ENCODE peak calls at places on chromosome X, in ten cellular contexts. M is neural crest cell, Y is B cell, D is IMR-90, Z is MCF 10A, F is brain microvascular endothelial cell, W is body of pancreas, N is uterus, U is lower leg skin, K is right lobe of liver. C is an unnamed sample.

GRCh38 chrX:132618810-132619209 is 130.0 kb upstream of the MBNL3 start:
- DNase-seq in M (no peak), Y (no peak), D (no peak), Z (no peak), F (no peak), W (no peak), N (no peak), U (no peak), K (no peak), C (no peak)

GRCh38 chrX:134909258-134909657 is 81.5 kb upstream of the SMIM10 start:
- DNase-seq in M (no peak), Y (no peak), D (no peak), Z (no peak), F (no peak), W (no peak), N (no peak), U (no peak), K (no peak), C (no peak)

GRCh38 chrX:2588049-2588448 is 87.3 kb upstream of the DHRSX start:
- DNase-seq in M (no peak), Y (no peak), D (no peak), Z (no peak), F (no peak), W (no peak), N (no peak), U (no peak), K (no peak), C (no peak)

GRCh38 chrX:133414399-133415275 is 652 bp downstream of the GPC4 start:
- DNase-seq in M (peak), Y (no peak), D (no peak), Z (peak), F (no peak), W (peak), N (peak), U (no peak), K (no peak), C (no peak)

GRCh38 chrX:20442597-20442996 is 175.9 kb upstream of the RPS6KA3 start:
- DNase-seq in M (peak), Y (peak), D (peak), Z (peak), F (peak), W (peak), N (peak), U (peak), K (peak), C (peak)

GRCh38 chrX:49155243-49155899 is 7.2 kb upstream of the MAGIX start:
- DNase-seq in M (peak), Y (no peak), D (peak), Z (peak), F (peak), W (peak), N (peak), U (peak), K (peak), C (peak)

GRCh38 chrX:153905481-153906095 is 1.1 kb downstream of the AVPR2 start:
- DNase-seq in M (no peak), Y (no peak), D (no peak), Z (no peak), F (no peak), W (no peak), N (no peak), U (no peak), K (no peak), C (no peak)

GRCh38 chrX:14027511-14028019 is 2.1 kb downstream of the GEMIN8 start:
- DNase-seq in M (no peak), Y (no peak), D (peak), Z (peak), F (peak), W (no peak), N (no peak), U (no peak), K (no peak), C (no peak)

GRCh38 chrX:149799095-149799721 is 17.5 kb downstream of the MAGEA9 start:
- DNase-seq in M (no peak), Y (no peak), D (no peak), Z (no peak), F (no peak), W (no peak), N (no peak), U (no peak), K (no peak), C (no peak)

GRCh38 chrX:132127748-132128147 is at the start of gene FRMD7:
- DNase-seq in M (no peak), Y (no peak), D (no peak), Z (no peak), F (peak), W (peak), N (peak), U (no peak), K (no peak), C (no peak)

GRCh38 chrX:50812995-50813842 is 775 bp downstream of the SHROOM4 start:
- DNase-seq in M (peak), Y (no peak), D (peak), Z (peak), F (peak), W (peak), N (peak), U (peak), K (peak), C (no peak)

GRCh38 chrX:15664487-15665444 is at the start of gene CLTRN:
- DNase-seq in M (no peak), Y (no peak), D (no peak), Z (no peak), F (no peak), W (no peak), N (no peak), U (no peak), K (no peak), C (no peak)

GRCh38 chrX:29666361-29666760 is 549.0 kb upstream of the MAGEB2 start:
- DNase-seq in M (no peak), Y (no peak), D (peak), Z (no peak), F (no peak), W (no peak), N (no peak), U (no peak), K (no peak), C (no peak)

GRCh38 chrX:130658310-130658709 is 244.7 kb downstream of the ENOX2 start:
- DNase-seq in M (no peak), Y (no peak), D (no peak), Z (no peak), F (no peak), W (no peak), N (no peak), U (no peak), K (no peak), C (no peak)

GRCh38 chrX:127030011-127030738 is 210.6 kb downstream of the PRR32 start:
- DNase-seq in M (no peak), Y (no peak), D (no peak), Z (no peak), F (no peak), W (no peak), N (peak), U (peak), K (no peak), C (no peak)

GRCh38 chrX:352181-352580 is 33.6 kb upstream of the GTPBP6 start:
- DNase-seq in M (no peak), Y (no peak), D (no peak), Z (no peak), F (no peak), W (no peak), N (no peak), U (no peak), K (peak), C (no peak)

GRCh38 chrX:97039363-97040029 is 155.8 kb downstream of the RPA4 start:
- DNase-seq in M (no peak), Y (no peak), D (peak), Z (peak), F (peak), W (peak), N (peak), U (peak), K (no peak), C (no peak)

GRCh38 chrX:13051529-13052172 is 7.2 kb upstream of the FAM9C start:
- DNase-seq in M (no peak), Y (no peak), D (no peak), Z (peak), F (no peak), W (no peak), N (no peak), U (no peak), K (no peak), C (no peak)

GRCh38 chrX:31320740-31321139 is 248.9 kb upstream of the FTHL17 start:
- DNase-seq in M (no peak), Y (no peak), D (no peak), Z (no peak), F (no peak), W (no peak), N (no peak), U (no peak), K (no peak), C (no peak)

GRCh38 chrX:149638860-149639259 is 7.3 kb upstream of the TMEM185A start:
- DNase-seq in M (no peak), Y (no peak), D (peak), Z (no peak), F (no peak), W (no peak), N (no peak), U (no peak), K (no peak), C (no peak)

GRCh38 chrX:77422886-77423648 is 24.1 kb upstream of the FGF16 start:
- DNase-seq in M (no peak), Y (no peak), D (no peak), Z (no peak), F (no peak), W (no peak), N (no peak), U (no peak), K (no peak), C (no peak)

GRCh38 chrX:132748909-132749308 is 209.5 kb downstream of the HS6ST2 start:
- DNase-seq in M (no peak), Y (no peak), D (no peak), Z (no peak), F (no peak), W (no peak), N (no peak), U (no peak), K (no peak), C (no peak)

GRCh38 chrX:102651968-102652744 is 873 bp downstream of the GPRASP1 start:
- DNase-seq in M (peak), Y (peak), D (peak), Z (no peak), F (peak), W (peak), N (peak), U (no peak), K (no peak), C (peak)

GRCh38 chrX:9369802-9370291 is 95.0 kb upstream of the TBL1X start:
- DNase-seq in M (no peak), Y (no peak), D (no peak), Z (no peak), F (no peak), W (no peak), N (no peak), U (no peak), K (no peak), C (peak)

GRCh38 chrX:39821011-39821708 is 276.6 kb downstream of the BCOR start:
- DNase-seq in M (peak), Y (no peak), D (peak), Z (no peak), F (no peak), W (peak), N (no peak), U (no peak), K (no peak), C (peak)

GRCh38 chrX:68826113-68826980 is 2.5 kb upstream of the EFNB1 start:
- DNase-seq in M (no peak), Y (no peak), D (no peak), Z (no peak), F (no peak), W (no peak), N (no peak), U (no peak), K (no peak), C (no peak)

GRCh38 chrX:73262991-73263390 is 48.3 kb upstream of the NAP1L2 start:
- DNase-seq in M (no peak), Y (no peak), D (no peak), Z (peak), F (no peak), W (no peak), N (no peak), U (no peak), K (no peak), C (no peak)

DNA sequence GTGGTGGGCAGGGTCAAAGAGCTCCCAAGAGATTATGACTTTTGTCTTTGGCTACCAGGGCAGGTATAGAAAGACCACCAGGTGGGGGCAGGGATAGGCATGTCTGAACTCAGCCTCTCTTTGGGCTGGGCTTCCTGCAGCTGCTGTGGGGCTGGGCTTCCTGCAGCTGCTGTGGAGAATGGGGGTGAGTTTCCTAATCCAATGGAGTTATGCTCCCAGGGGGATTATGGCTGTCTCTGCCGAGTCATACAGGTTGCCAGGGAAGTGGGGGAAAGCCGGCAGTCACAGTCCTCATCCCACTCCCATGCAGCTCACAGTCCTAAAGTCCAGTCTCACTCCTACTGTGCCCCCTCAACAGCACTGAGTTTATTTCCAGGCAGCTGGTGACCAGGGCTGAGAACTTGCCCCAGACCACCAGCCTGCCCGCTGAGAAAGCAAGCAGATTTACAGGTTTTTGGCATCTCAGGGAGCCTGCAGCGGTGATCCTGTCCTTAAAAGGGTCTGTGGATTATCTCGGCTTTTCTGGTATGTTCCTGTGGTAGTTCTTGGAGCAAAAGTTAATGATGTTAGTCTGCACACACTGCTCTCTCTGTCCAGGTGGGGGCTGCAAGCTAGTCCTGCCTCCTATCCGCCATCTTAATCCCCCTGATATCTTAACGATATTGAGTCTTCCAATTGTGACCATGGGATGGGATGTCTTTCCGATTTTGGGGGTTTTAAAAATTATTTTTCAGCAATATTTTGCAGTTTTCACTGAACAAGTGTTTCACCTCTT is 133.4 kb downstream of the RTL9 start:
- DNase-seq in M (no peak), Y (no peak), D (no peak), Z (no peak), F (no peak), W (no peak), N (no peak), U (no peak), K (no peak), C (no peak)
- TF ChIP-seq CTCF in M (no peak), Y (no peak), D (no peak), Z (no peak), F (no peak), W (no peak), N (no peak), U (no peak), K (no peak), C (no peak)

DNA sequence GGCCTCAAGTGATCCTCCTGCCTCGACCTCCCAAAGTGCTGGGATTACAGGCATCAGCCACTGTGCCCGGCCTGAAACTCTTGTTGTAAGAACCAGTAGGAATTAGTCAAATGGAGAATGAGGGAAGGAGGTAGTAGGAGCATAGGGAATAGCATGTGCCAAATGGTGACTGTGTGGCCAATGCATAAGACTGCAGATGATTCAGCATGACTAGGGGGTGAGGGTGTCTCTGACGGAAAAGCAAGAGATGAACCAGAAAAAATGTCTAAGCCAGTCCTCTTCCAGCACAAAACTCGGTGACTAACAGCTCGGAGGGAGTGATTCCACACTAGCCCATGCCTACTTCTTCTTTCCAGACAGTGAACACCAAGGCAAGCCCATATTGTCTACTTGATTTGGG is 58.2 kb upstream of the DUSP21 start:
- DNase-seq in M (no peak), Y (no peak), D (peak), Z (peak), F (peak), W (no peak), N (no peak), U (no peak), K (no peak), C (no peak)
- TF ChIP-seq CTCF in M (no peak), Y (no peak), D (no peak), Z (no peak), F (no peak), W (no peak), N (no peak), U (no peak), K (no peak), C (no peak)

GRCh38 chrX:93875621-93876282 is 201.7 kb downstream of the FAM133A start:
- DNase-seq in M (no peak), Y (no peak), D (no peak), Z (peak), F (no peak), W (peak), N (no peak), U (no peak), K (no peak), C (no peak)

DNA sequence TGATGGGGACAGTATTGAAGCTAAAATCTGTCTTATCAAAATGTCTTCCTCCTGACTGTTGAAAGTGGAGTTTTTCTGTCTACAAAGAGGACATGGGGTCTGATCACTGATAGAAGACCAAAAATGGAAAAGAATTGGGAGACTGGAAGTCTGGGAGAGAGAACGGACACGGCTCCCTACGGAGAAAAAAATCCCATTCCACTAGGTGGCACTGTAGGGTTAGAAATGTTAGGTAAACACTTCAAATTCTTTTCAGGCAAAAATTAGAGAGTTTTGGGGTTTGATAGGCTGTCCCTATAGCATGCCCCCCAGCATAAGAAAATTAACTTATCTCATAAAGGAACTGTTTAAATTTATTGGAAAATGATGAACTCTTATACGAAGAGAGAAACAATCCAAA is 200.5 kb downstream of the FAM133A start:
- DNase-seq in M (peak), Y (no peak), D (no peak), Z (peak), F (no peak), W (peak), N (no peak), U (no peak), K (no peak), C (no peak)
- TF ChIP-seq CTCF in M (peak), Y (no peak), D (peak), Z (peak), F (peak), W (peak), N (no peak), U (no peak), K (peak), C (peak)

GRCh38 chrX:65300104-65300809 is 234.3 kb downstream of the LAS1L start:
- DNase-seq in M (no peak), Y (no peak), D (no peak), Z (no peak), F (no peak), W (no peak), N (no peak), U (no peak), K (no peak), C (no peak)
- TF ChIP-seq CTCF in M (no peak), Y (no peak), D (no peak), Z (no peak), F (no peak), W (no peak), N (no peak), U (no peak), K (no peak), C (no peak)

GRCh38 chrX:44183329-44183728 is 160.1 kb downstream of the EFHC2 start:
- DNase-seq in M (no peak), Y (no peak), D (no peak), Z (no peak), F (no peak), W (no peak), N (no peak), U (no peak), K (no peak), C (no peak)
- TF ChIP-seq CTCF in M (no peak), Y (no peak), D (no peak), Z (no peak), F (no peak), W (no peak), N (no peak), U (no peak), K (no peak), C (no peak)

DNA sequence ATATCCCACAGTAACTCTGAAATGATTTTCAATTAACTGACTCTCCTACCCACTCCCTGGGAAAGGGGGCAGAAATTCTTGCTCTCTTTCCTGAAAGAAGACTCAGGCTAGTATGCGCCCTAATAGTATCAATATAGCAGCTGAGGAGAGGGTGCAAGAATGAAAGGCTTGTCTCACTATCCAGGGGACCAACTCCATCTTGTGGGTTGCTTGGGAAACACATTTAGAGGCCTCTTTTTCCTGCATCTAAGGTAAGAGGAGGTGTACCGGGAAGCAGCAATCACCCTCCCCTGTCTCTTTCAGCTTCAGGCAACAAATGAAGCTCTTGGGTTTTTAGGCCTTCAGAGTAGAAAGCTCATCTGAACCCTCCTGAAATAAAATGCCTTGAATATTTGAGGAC is 11.3 kb downstream of the TMEM255A start:
- DNase-seq in M (no peak), Y (no peak), D (no peak), Z (peak), F (no peak), W (no peak), N (no peak), U (no peak), K (no peak), C (no peak)
- TF ChIP-seq CTCF in M (no peak), Y (no peak), D (no peak), Z (no peak), F (peak), W (no peak), N (no peak), U (no peak), K (peak), C (no peak)

DNA sequence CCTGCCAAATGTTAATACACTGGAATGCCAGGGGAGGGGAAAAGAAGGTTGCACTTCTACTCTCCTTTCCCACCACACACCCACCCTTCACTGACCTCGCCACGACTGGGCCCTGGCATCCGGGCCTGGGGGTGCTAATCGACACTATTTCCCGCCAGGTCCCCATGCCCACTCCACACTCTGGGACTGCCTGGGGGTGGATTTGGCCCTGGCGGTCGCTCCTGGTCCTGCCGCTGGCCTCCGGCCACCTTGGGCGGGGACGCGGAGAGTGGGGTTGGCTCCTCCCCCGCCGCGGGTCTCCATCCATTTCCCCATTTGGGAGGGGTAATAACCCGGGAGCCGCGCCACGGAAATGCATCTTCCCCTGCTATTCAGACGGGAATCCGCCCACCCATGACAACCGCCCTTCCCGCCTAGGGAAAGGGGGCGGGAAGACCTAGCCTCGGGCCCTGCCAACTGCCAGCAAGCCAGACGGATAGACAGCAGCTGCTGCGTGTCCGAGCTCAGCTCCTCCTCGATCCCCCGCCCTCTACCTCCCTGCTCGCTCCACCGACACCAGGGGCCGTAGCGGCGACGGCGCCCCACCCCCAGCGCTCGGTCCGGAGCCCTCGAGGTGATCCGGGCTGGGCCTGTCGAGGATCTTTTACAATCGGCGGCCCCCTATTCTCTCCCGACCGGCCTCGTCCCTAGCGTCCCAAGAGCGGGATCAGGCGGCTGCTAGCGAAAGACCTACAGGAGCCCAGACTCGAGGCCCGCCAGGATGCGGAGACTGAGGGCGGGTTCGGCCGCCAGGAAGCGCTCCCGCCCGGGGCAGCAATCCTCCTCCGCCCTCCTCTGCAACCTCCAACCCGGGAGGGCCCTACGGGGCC is 78.0 kb downstream of the RLIM start:
- DNase-seq in M (peak), Y (peak), D (peak), Z (peak), F (peak), W (peak), N (peak), U (peak), K (peak), C (peak)
- TF ChIP-seq CTCF in M (peak), Y (peak), D (peak), Z (peak), F (peak), W (peak), N (no peak), U (no peak), K (peak), C (no peak)

C was measured in activated CD8-positive, alpha-beta T cell treated with anti-CD3 and anti-CD28 coated beads for 36 hours.